ENCODE peak calls at places on chromosome 9, in eight cellular contexts. I is GM23338, W is mesendoderm, J is mammary epithelial cell, S is body of pancreas, R is OCI-LY7, B is K562, E is neuronal stem cell. K is an unnamed sample.

GRCh38 chr9:14865206-14865605 is 45.0 kb downstream of the FREM1 start:
- DNase-seq in I (no peak), W (no peak), J (no peak), S (no peak), R (no peak), B (no peak), E (no peak), K (no peak)

GRCh38 chr9:76662476-76663281 is 101.6 kb upstream of the PCA3 start:
- DNase-seq in I (no peak), W (peak; percentile 93), J (no peak), S (peak; percentile 53), R (peak; percentile 34), B (no peak), E (no peak), K (no peak)

GRCh38 chr9:97866848-97867247 is 13.8 kb downstream of the FOXE1 start:
- DNase-seq in I (no peak), W (no peak), J (no peak), S (no peak), R (peak; percentile 60), B (no peak), E (no peak), K (no peak)

GRCh38 chr9:121267689-121268597 is at the start of gene GSN:
- DNase-seq in I (peak; percentile 88), W (peak; percentile 89), J (peak; percentile 60), S (peak; percentile 86), R (peak; percentile 11), B (peak; percentile 97), E (no peak), K (no peak)

GRCh38 chr9:88387035-88387732 is 1.1 kb upstream of the SPIN1 start:
- DNase-seq in I (no peak), W (peak; percentile 70), J (peak; percentile 69), S (peak; percentile 66), R (no peak), B (peak; percentile 8), E (no peak), K (no peak)

GRCh38 chr9:99103054-99103453 is 1.9 kb upstream of the TGFBR1 start:
- DNase-seq in I (no peak), W (no peak), J (no peak), S (no peak), R (no peak), B (no peak), E (no peak), K (no peak)

GRCh38 chr9:34059231-34059720 is 10.6 kb upstream of the UBAP2 start:
- DNase-seq in I (no peak), W (no peak), J (no peak), S (no peak), R (no peak), B (no peak), E (no peak), K (no peak)

GRCh38 chr9:70529833-70530232 is 115.4 kb upstream of the KLF9 start:
- DNase-seq in I (no peak), W (no peak), J (no peak), S (no peak), R (no peak), B (no peak), E (no peak), K (no peak)

GRCh38 chr9:130962418-130963316 is 23.6 kb upstream of the FIBCD1 start:
- DNase-seq in I (no peak), W (peak; percentile 40), J (peak; percentile 91), S (peak; percentile 10), R (no peak), B (peak; percentile 66), E (no peak), K (no peak)

GRCh38 chr9:124309665-124310064 is 51.9 kb downstream of the NEK6 start:
- DNase-seq in I (peak; percentile 49), W (peak; percentile 96), J (peak; percentile 90), S (no peak), R (no peak), B (no peak), E (no peak), K (no peak)

GRCh38 chr9:117306032-117306431 is 108.8 kb downstream of the ASTN2 start:
- DNase-seq in I (no peak), W (no peak), J (no peak), S (no peak), R (no peak), B (no peak), E (no peak), K (no peak)

GRCh38 chr9:22238809-22239684 is 207.6 kb upstream of the DMRTA1 start:
- DNase-seq in I (peak; percentile 48), W (peak; percentile 84), J (peak; percentile 71), S (no peak), R (peak; percentile 75), B (no peak), E (no peak), K (no peak)

GRCh38 chr9:126166291-126166690 is 160.3 kb upstream of the MVB12B start:
- DNase-seq in I (no peak), W (no peak), J (no peak), S (no peak), R (no peak), B (no peak), E (no peak), K (no peak)

GRCh38 chr9:6234014-6234413 is 18.4 kb downstream of the IL33 start:
- DNase-seq in I (no peak), W (no peak), J (no peak), S (no peak), R (no peak), B (no peak), E (no peak), K (no peak)

GRCh38 chr9:2502210-2502609 is 119.4 kb upstream of the VLDLR start:
- DNase-seq in I (no peak), W (no peak), J (no peak), S (no peak), R (no peak), B (no peak), E (no peak), K (no peak)

GRCh38 chr9:87869082-87869481 is 13.6 kb upstream of the SPATA31E1 start:
- DNase-seq in I (no peak), W (peak; percentile 11), J (no peak), S (no peak), R (no peak), B (no peak), E (no peak), K (no peak)

GRCh38 chr9:120764476-120764875 is 28.7 kb downstream of the FBXW2 start:
- DNase-seq in I (no peak), W (no peak), J (no peak), S (no peak), R (no peak), B (no peak), E (no peak), K (no peak)

GRCh38 chr9:12759767-12760166 is 15.1 kb upstream of the LURAP1L start:
- DNase-seq in I (no peak), W (no peak), J (peak; percentile 42), S (no peak), R (no peak), B (no peak), E (no peak), K (no peak)

GRCh38 chr9:134602547-134603362 is 38.8 kb upstream of the COL5A1 start:
- DNase-seq in I (no peak), W (peak; percentile 99), J (peak; percentile 69), S (peak; percentile 26), R (no peak), B (no peak), E (no peak), K (no peak)

DNA sequence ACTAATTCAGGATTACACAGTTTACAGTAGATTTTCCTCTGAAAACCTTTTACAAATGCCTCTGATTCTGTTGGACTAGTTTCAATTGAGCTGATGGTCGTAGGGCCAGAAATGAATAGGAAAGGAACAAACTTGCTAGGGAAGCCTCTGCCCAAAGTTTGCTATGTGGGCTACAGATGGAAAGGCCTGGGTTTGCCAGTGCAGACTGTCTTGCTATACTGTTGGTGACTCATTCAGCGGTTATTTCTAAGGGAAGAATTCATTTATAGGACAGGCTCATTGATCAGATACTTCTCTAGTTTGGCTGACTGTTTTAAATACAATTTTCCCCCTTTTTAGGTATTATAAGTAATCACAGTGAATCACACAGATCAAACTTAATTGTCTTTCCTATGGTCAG is 6.9 kb upstream of the ASPN start:
- DNase-seq in I (no peak), W (no peak), J (no peak), S (no peak), R (no peak), B (no peak), E (no peak), K (no peak)
- H3K27ac ChIP-seq in I (no peak overlapping the region), W (no peak overlapping the region), J (no peak overlapping the region), S (no peak overlapping the region), R (no peak overlapping the region), B (no peak overlapping the region), E (no peak overlapping the region), K (no peak overlapping the region)

GRCh38 chr9:113922160-113922559 is 46.1 kb downstream of the ZNF618 start:
- DNase-seq in I (no peak), W (no peak), J (no peak), S (no peak), R (no peak), B (no peak), E (no peak), K (no peak)
- H3K27ac ChIP-seq in I (no peak overlapping the region), W (no peak overlapping the region), J (no peak overlapping the region), S (no peak overlapping the region), R (no peak overlapping the region), B (no peak overlapping the region), E (no peak overlapping the region), K (no peak overlapping the region)

GRCh38 chr9:123132696-123133095 is 99.2 kb downstream of the GPR21 start:
- DNase-seq in I (no peak), W (no peak), J (no peak), S (no peak), R (peak; percentile 53), B (no peak), E (no peak), K (no peak)

GRCh38 chr9:123128591-123128990 is 95.1 kb downstream of the GPR21 start:
- DNase-seq in I (no peak), W (no peak), J (no peak), S (no peak), R (no peak), B (no peak), E (no peak), K (no peak)

GRCh38 chr9:123129411-123129810 is 95.9 kb downstream of the GPR21 start:
- DNase-seq in I (no peak), W (no peak), J (no peak), S (no peak), R (no peak), B (no peak), E (no peak), K (no peak)

GRCh38 chr9:123131258-123131657 is 97.8 kb downstream of the GPR21 start:
- DNase-seq in I (peak; percentile 35), W (peak; percentile 78), J (peak; percentile 21), S (no peak), R (no peak), B (no peak), E (peak; percentile 17), K (no peak)

DNA sequence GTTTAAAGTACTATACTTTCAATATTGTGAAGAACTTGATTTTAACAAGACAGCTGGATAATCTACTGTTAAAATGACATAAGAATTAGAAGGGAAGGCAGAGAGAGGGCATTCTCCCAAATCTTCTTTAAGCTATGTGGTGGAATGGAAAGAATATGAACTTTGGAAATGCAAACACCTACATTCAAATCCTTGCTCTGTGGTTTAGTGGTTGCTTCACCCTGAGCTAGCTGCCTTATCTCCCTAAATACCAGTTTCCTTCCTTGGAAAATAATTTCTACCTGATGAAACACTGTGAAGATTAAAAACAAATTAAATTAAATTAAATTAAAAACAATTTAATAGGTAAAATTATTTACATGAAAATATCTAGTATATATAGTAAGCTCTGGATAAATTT is 98.5 kb downstream of the GPR21 start:
- DNase-seq in I (no peak), W (no peak), J (no peak), S (no peak), R (no peak), B (no peak), E (no peak), K (no peak)
- H3K27ac ChIP-seq in I (no peak overlapping the region), W (no peak overlapping the region), J (no peak overlapping the region), S (no peak overlapping the region), R (no peak overlapping the region), B (no peak overlapping the region), E (no peak overlapping the region), K (no peak overlapping the region)

GRCh38 chr9:92652461-92652860 is 17.5 kb downstream of the IPPK start:
- DNase-seq in I (no peak), W (no peak), J (no peak), S (no peak), R (no peak), B (no peak), E (no peak), K (no peak)
- H3K27ac ChIP-seq in I (no peak overlapping the region), W (no peak overlapping the region), J (no peak overlapping the region), S (no peak overlapping the region), R (no peak overlapping the region), B (no peak overlapping the region), E (no peak overlapping the region), K (no peak overlapping the region)